ENCODE peak calls at places on chromosomes 7 and 10, in six cellular contexts. Y, S, K, O, P and B are unnamed samples. For H3K27me3, the result is how much of the 10 kb centered on the place peaks cover.

GRCh38 chr7:13044309-13044708 is 356.9 kb downstream of the ARL4A start:
- DNase-seq in Y (no peak), S (no peak), K (no peak), O (no peak), P (no peak), B (no peak)

GRCh38 chr10:124632064-124632531 is 112.1 kb downstream of the FAM53B start:
- DNase-seq in Y (peak), S (peak), K (no peak), O (no peak), P (peak), B (peak)

GRCh38 chr10:14196113-14196512 is 134.6 kb downstream of the FRMD4A start:
- DNase-seq in Y (no peak), S (no peak), K (no peak), O (no peak), P (no peak), B (no peak)

GRCh38 chr7:33873518-33873917 is 31.8 kb upstream of the BMPER start:
- DNase-seq in Y (no peak), S (no peak), K (no peak), O (no peak), P (no peak), B (no peak)

GRCh38 chr7:7907306-7907705 is 61.3 kb upstream of the GLCCI1 start:
- DNase-seq in Y (no peak), S (no peak), K (no peak), O (no peak), P (no peak), B (no peak)

GRCh38 chr10:75272896-75273295 is 37.1 kb upstream of the COMTD1 start:
- DNase-seq in Y (no peak), S (no peak), K (no peak), O (no peak), P (no peak), B (no peak)

GRCh38 chr7:4809091-4809591 is 33.7 kb downstream of the AP5Z1 start:
- DNase-seq in Y (no peak), S (peak), K (no peak), O (no peak), P (no peak), B (no peak)

GRCh38 chr7:151686016-151686766 is 166.5 kb upstream of the RHEB start:
- DNase-seq in Y (no peak), S (no peak), K (no peak), O (no peak), P (no peak), B (no peak)

GRCh38 chr10:14024349-14025202 is 306.1 kb downstream of the FRMD4A start:
- DNase-seq in Y (no peak), S (peak), K (no peak), O (peak), P (no peak), B (no peak)

GRCh38 chr10:89966211-89966610 is 264.8 kb downstream of the KIF20B start:
- DNase-seq in Y (no peak), S (no peak), K (no peak), O (no peak), P (no peak), B (no peak)

GRCh38 chr7:140695381-140695780 is 1.1 kb upstream of the NDUFB2 start:
- DNase-seq in Y (no peak), S (no peak), K (no peak), O (no peak), P (no peak), B (no peak)

GRCh38 chr7:143331179-143331825 is 15.4 kb downstream of the CLCN1 start:
- DNase-seq in Y (no peak), S (no peak), K (peak), O (no peak), P (no peak), B (peak)

GRCh38 chr10:24645784-24646183 is 77.9 kb downstream of the ARHGAP21 start:
- DNase-seq in Y (no peak), S (no peak), K (peak), O (no peak), P (peak), B (no peak)

GRCh38 chr10:96229568-96230030 is 41.8 kb downstream of the BLNK start:
- DNase-seq in Y (peak), S (peak), K (peak), O (peak), P (peak), B (peak)

GRCh38 chr7:151863386-151864079 is 13.4 kb downstream of the PRKAG2 start:
- DNase-seq in Y (no peak), S (no peak), K (no peak), O (no peak), P (no peak), B (peak)

DNA sequence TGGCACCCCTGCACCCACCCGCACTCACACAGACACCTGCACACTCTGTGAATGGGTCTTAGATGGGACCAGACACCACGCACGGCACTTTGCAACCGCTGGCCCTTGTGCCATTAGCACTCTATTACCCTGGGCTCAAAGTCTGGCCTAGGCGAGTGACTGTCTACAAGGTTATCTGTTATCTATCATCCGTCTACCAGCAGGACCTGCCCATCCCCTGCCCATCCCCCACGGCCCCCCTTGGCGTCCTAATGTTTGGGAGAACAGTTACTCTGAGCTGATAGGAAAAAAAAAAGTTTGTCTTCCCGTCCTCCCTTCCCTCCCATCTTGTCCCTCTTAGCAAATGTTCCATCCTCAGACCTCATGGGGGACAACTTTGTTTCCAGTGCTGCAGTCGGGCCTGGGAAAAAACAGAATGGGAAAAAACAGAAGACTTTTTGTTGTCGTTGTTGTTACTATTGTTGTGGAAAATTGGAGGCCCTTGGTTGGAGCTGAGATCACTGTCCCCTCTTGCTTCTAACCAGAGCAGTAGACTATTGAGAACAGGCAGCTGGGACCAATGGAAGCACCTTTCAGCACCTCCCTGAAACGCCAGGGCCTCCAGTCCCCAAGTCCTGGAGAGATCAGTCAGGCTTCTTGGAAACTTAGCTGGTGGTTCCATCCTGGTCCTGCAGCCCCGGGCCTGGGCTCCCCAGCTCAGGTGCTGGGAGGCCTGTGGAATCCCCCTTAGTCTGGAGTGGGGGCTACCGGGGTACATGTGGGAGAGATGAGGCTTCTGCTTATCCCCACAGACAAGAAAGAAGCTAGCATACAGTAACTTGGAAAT is 12.2 kb downstream of the UNCX start:
- DNase-seq in Y (no peak), S (no peak), K (no peak), O (no peak), P (no peak), B (no peak)
- H3K27me3 ChIP-seq in Y (under half), S (half or more), K (half or more), O (half or more), P (half or more), B (half or more)

DNA sequence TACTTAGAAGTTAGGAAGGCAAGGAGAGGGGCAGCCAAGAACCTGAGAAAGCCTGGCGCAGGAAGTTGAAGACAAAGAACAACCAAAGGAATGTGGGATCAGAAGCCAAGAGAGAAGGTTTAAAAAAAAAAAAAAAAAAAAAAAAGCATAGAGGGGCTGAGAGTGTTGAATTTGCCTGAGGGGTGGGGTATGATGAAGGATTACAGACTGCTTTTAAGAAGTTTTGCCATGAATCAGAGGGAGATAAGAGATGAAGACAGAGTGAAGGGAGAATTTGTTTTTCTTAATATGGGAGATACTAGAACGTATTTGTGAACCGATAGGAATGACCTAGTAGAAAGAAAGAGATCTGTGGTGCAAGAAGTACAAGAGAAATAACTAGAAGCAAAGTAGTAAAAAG is 6.7 kb downstream of the SLC26A4 start:
- DNase-seq in Y (no peak), S (no peak), K (no peak), O (no peak), P (no peak), B (no peak)
- H3K27me3 ChIP-seq in Y (under half), S (under half), K (under half), O (under half), P (under half), B (under half)

GRCh38 chr10:1390200-1390599 is 334.0 kb downstream of the WDR37 start:
- DNase-seq in Y (no peak), S (no peak), K (no peak), O (no peak), P (no peak), B (no peak)
- H3K27me3 ChIP-seq in Y (under half), S (under half), K (under half), O (under half), P (under half), B (under half)

DNA sequence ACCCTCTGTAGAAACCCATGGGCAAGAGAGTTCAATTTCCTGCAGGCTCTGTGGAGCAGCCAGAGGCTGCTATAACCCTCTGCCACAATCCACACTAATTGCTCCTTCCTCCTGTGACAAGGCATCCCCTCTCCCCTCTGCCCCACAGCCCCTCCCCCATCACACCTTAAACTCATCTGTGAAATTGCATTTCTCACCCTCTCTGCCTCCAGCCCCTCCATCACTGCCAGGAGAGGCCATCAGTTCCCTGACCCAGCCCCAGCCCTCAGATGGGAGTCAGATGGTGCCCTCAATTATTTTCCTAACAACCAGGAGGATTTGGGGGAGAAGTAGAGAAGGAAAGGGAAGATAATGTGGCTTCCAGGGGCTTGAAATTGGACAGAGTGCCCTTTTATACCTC is 316.6 kb downstream of the RPS24 start:
- DNase-seq in Y (no peak), S (no peak), K (no peak), O (no peak), P (no peak), B (no peak)
- H3K27me3 ChIP-seq in Y (under half), S (under half), K (under half), O (under half), P (under half), B (under half)

DNA sequence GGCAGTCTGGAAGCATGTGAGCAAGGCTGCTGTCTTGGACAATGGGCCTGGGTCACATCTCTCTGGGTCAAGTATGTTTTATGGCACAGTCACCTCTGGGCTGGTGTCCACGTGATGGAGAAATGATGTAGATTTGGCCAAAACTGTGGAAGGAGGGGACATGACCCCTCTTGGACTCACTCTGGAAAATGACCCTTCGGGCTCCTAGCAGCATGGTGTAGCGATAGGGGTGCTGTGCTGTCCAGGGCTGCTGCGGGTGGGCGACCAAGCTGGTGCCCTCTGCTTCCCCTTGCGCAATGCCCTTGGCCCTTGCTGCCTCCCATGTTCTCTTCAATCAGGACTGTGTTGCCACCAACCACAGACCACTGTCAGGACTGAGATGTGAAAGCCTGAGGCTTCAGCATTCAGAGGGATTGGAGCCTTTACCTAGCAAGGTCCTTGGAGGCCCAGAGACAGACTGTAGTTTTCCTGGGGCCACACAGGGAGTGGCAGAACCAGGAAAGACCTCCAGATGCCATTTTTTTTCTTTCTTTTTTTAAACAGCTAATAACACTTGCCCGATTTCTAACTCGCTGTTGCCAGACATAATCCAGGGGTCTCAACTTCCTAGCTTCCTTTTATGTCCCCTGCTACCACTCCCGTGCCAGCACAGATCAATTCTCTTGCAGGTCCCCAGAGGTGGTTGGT is 6.1 kb downstream of the CYP26A1 start:
- DNase-seq in Y (no peak), S (no peak), K (no peak), O (no peak), P (no peak), B (no peak)
- H3K27me3 ChIP-seq in Y (under half), S (half or more), K (under half), O (under half), P (under half), B (under half)

GRCh38 chr7:1777122-1777521 is 107.0 kb downstream of the ELFN1 start:
- DNase-seq in Y (no peak), S (no peak), K (no peak), O (no peak), P (no peak), B (no peak)
- H3K27me3 ChIP-seq in Y (under half), S (under half), K (under half), O (under half), P (under half), B (under half)

GRCh38 chr10:6990891-6991290 is 410.8 kb upstream of the PRKCQ start:
- DNase-seq in Y (no peak), S (no peak), K (no peak), O (no peak), P (no peak), B (no peak)

GRCh38 chr10:6999232-6999925 is 411.5 kb downstream of the SFMBT2 start:
- DNase-seq in Y (no peak), S (no peak), K (no peak), O (no peak), P (no peak), B (no peak)

GRCh38 chr10:6995846-6996245 is 415.0 kb downstream of the SFMBT2 start:
- DNase-seq in Y (no peak), S (no peak), K (peak), O (no peak), P (peak), B (no peak)

GRCh38 chr10:7000063-7000462 is 410.8 kb downstream of the SFMBT2 start:
- DNase-seq in Y (no peak), S (no peak), K (no peak), O (no peak), P (no peak), B (no peak)

DNA sequence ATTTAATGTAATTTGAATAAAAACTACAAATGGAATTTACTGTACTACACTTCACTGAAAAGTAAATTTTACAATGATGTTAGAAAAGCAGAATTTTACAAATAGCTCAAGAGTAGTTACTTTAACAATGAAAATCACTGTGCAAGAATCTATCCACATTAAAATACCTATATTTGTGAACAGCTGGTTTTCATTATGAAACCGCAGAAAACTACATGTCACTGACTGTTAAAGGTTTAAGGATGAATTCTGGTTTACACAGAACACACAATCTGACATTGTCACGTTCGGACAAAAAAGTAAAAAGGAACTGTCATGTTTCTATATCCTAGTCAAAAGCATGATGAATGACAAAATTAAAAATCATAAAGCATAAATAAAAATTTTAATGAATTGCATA is 415.3 kb upstream of the PRKCQ start:
- DNase-seq in Y (no peak), S (no peak), K (peak), O (no peak), P (no peak), B (no peak)
- H3K27me3 ChIP-seq in Y (under half), S (under half), K (under half), O (under half), P (under half), B (under half)

GRCh38 chr10:493391-494148 is 195.9 kb downstream of the DIP2C start:
- DNase-seq in Y (no peak), S (no peak), K (no peak), O (no peak), P (no peak), B (no peak)

GRCh38 chr10:494149-494542 is 195.3 kb downstream of the DIP2C start:
- DNase-seq in Y (no peak), S (no peak), K (no peak), O (no peak), P (no peak), B (no peak)

GRCh38 chr10:491667-492424 is 197.6 kb downstream of the DIP2C start:
- DNase-seq in Y (no peak), S (no peak), K (no peak), O (no peak), P (no peak), B (no peak)

GRCh38 chr10:494556-494955 is 194.9 kb downstream of the DIP2C start:
- DNase-seq in Y (no peak), S (no peak), K (no peak), O (no peak), P (no peak), B (no peak)

GRCh38 chr10:492896-493295 is 196.6 kb downstream of the DIP2C start:
- DNase-seq in Y (no peak), S (no peak), K (no peak), O (no peak), P (no peak), B (no peak)
- H3K27me3 ChIP-seq in Y (under half), S (under half), K (under half), O (under half), P (under half), B (under half)

GRCh38 chr10:88735661-88736060 is 24.2 kb upstream of the LIPN start:
- DNase-seq in Y (no peak), S (no peak), K (peak), O (no peak), P (no peak), B (no peak)
- H3K27me3 ChIP-seq in Y (under half), S (under half), K (under half), O (under half), P (under half), B (under half)